ENCODE peak calls at places on chromosomes 2 and 18, in nine cellular contexts. S, I, O, D, B, T, N, P and X are unnamed samples.

GRCh38 chr2:81282151-81282769 is 977.7 kb upstream of the LRRTM1 start:
- DNase-seq in B (no peak), P (no peak), D (no peak), S (no peak), I (no peak), O (no peak), T (no peak), N (no peak), X (no peak)

GRCh38 chr2:134240061-134240460 is 13.8 kb upstream of the MGAT5 start:
- DNase-seq in O (no peak), I (no peak), N (no peak), B (no peak), S (no peak), D (no peak), P (no peak), T (no peak), X (no peak)

GRCh38 chr2:9074930-9075329 is 71.4 kb upstream of the MBOAT2 start:
- DNase-seq in S (no peak), D (no peak), P (no peak), T (no peak), O (no peak), N (no peak), I (no peak), B (no peak), X (no peak)

GRCh38 chr2:174690026-174690425 is 74.2 kb downstream of the CHRNA1 start:
- DNase-seq in P (no peak), I (no peak), N (no peak), O (no peak), T (no peak), D (no peak), B (no peak), S (no peak), X (no peak)

GRCh38 chr2:131125195-131125757 is 20.1 kb downstream of the PLEKHB2 start:
- DNase-seq in D (no peak), I (no peak), B (no peak), O (peak; percentile 5), N (no peak), P (no peak), S (no peak), T (no peak), X (no peak)

GRCh38 chr2:23384551-23385349 is at the start of gene KLHL29:
- DNase-seq in S (no peak), B (peak; percentile 61), T (peak; percentile 66), N (peak; percentile 74), I (peak; percentile 73), D (peak; percentile 97), O (peak; percentile 30), P (peak; percentile 70), X (peak; percentile 56)

GRCh38 chr2:85503611-85504433 is 35.1 kb upstream of the MAT2A start:
- DNase-seq in B (peak; percentile 67), D (no peak), T (peak; percentile 69), I (no peak), S (no peak), N (no peak), P (peak; percentile 68), O (no peak), X (no peak)

GRCh38 chr2:110929528-110929927 is 191.2 kb upstream of the BCL2L11 start:
- DNase-seq in S (no peak), O (no peak), B (no peak), D (no peak), T (no peak), P (no peak), I (no peak), N (no peak), X (no peak)

GRCh38 chr2:68974946-68975665 is 670 bp downstream of the GKN1 start:
- DNase-seq in S (no peak), B (peak; percentile 27), I (no peak), T (peak; percentile 27), O (no peak), P (no peak), D (no peak), N (no peak), X (no peak)

GRCh38 chr2:46569061-46569560 is 89.7 kb downstream of the TMEM247 start:
- DNase-seq in D (no peak), I (no peak), S (no peak), B (no peak), T (peak; percentile 82), N (peak; percentile 75), P (peak; percentile 57), O (no peak), X (no peak)

GRCh38 chr2:134549104-134549503 is 169.7 kb downstream of the TMEM163 start:
- DNase-seq in I (no peak), P (peak; percentile 23), O (no peak), S (no peak), D (peak; percentile 12), T (peak; percentile 69), N (no peak), B (peak; percentile 67), X (no peak)

GRCh38 chr2:216316743-216317142 is 55.5 kb downstream of the MARCHF4 start:
- DNase-seq in S (no peak), N (no peak), B (no peak), T (peak; percentile 67), P (no peak), D (peak; percentile 62), I (no peak), O (no peak), X (no peak)

GRCh38 chr2:154707994-154708393 is 9.5 kb downstream of the KCNJ3 start:
- DNase-seq in N (no peak), D (no peak), O (no peak), S (no peak), I (no peak), P (no peak), B (no peak), T (no peak), X (no peak)

GRCh38 chr2:205700331-205701132 is 18.2 kb downstream of the NRP2 start:
- DNase-seq in N (no peak), S (peak; percentile 51), P (peak; percentile 76), D (peak; percentile 54), B (peak; percentile 93), I (no peak), T (peak; percentile 68), O (no peak), X (no peak)

GRCh38 chr18:41756141-41756540 is 198.9 kb upstream of the PIK3C3 start:
- DNase-seq in T (no peak), I (no peak), O (no peak), P (no peak), S (no peak), B (no peak), N (no peak), D (no peak), X (no peak)

GRCh38 chr2:146323564-146323963 is 1521.3 kb upstream of the ACVR2A start:
- DNase-seq in I (no peak), N (no peak), S (no peak), D (no peak), P (peak; percentile 11), T (peak; percentile 47), O (no peak), B (peak; percentile 10), X (no peak)

GRCh38 chr18:54358495-54358793 is 738 bp downstream of the C18orf54 start:
- DNase-seq in N (no peak), T (peak; percentile 31), O (no peak), S (no peak), P (peak; percentile 39), B (peak; percentile 9), I (no peak), D (no peak), X (no peak)

GRCh38 chr2:197672494-197672893 is 2.9 kb downstream of the RFTN2 start:
- DNase-seq in S (no peak), O (no peak), T (no peak), P (no peak), I (no peak), N (no peak), D (no peak), B (no peak), X (no peak)

GRCh38 chr2:17813742-17814458 is 2.4 kb upstream of the MSGN1 start:
- DNase-seq in B (peak; percentile 54), P (no peak), D (no peak), O (no peak), T (peak; percentile 15), I (no peak), N (peak; percentile 84), S (no peak), X (no peak)

GRCh38 chr18:7596133-7596532 is 29.0 kb downstream of the PTPRM start:
- DNase-seq in N (no peak), I (no peak), T (peak; percentile 39), S (no peak), B (no peak), P (no peak), D (no peak), O (no peak), X (no peak)

GRCh38 chr2:218230882-218231281 is 13.9 kb downstream of the ARPC2 start:
- DNase-seq in S (no peak), T (peak; percentile 37), N (no peak), D (no peak), P (peak; percentile 47), B (no peak), I (peak; percentile 36), O (no peak), X (no peak)

GRCh38 chr2:17740203-17740602 is 13.4 kb downstream of the SMC6 start:
- DNase-seq in T (no peak), I (no peak), N (no peak), D (no peak), S (no peak), O (no peak), P (no peak), B (no peak), X (no peak)